ENCODE peak calls at places on chromosomes 1 and 21, in eight cellular contexts. P, G, K, Z, M, A, L and V are unnamed samples.

GRCh38 chr1:59079434-59080135 is 217.3 kb upstream of the FGGY start:
- DNase-seq in L (no peak), M (no peak), G (no peak), P (no peak), K (no peak), Z (no peak), A (no peak), V (no peak)

GRCh38 chr1:222310830-222311229 is 237.1 kb downstream of the HHIPL2 start:
- DNase-seq in L (no peak), A (no peak), Z (no peak), K (no peak), G (no peak), P (no peak), M (no peak), V (no peak)

GRCh38 chr1:230379462-230379861 is 46.7 kb downstream of the PGBD5 start:
- DNase-seq in A (no peak), M (no peak), L (no peak), Z (no peak), G (no peak), K (no peak), P (no peak), V (no peak)

GRCh38 chr1:233386336-233386735 is 58.8 kb downstream of the MAP3K21 start:
- DNase-seq in M (peak), A (no peak), P (no peak), Z (no peak), L (no peak), K (no peak), G (no peak), V (no peak)

GRCh38 chr1:234851450-234852438 is 241.8 kb upstream of the IRF2BP2 start:
- DNase-seq in G (no peak), A (no peak), P (no peak), M (peak), L (no peak), K (no peak), Z (no peak), V (peak)

GRCh38 chr21:27423073-27423472 is 456.2 kb upstream of the ADAMTS5 start:
- DNase-seq in Z (peak), G (no peak), P (no peak), M (peak), A (no peak), L (no peak), K (peak), V (peak)

GRCh38 chr1:241413386-241413785 is 56.4 kb upstream of the RGS7 start:
- DNase-seq in A (no peak), M (peak), L (no peak), Z (no peak), P (no peak), G (no peak), K (no peak), V (peak)

GRCh38 chr21:35227774-35228173 is 178.7 kb upstream of the RUNX1 start:
- DNase-seq in L (no peak), K (no peak), G (no peak), M (no peak), A (no peak), P (no peak), Z (no peak), V (no peak)

GRCh38 chr1:112263464-112263863 is 132.6 kb upstream of the CTTNBP2NL start:
- DNase-seq in G (no peak), M (peak), Z (no peak), L (peak), K (no peak), P (no peak), A (no peak), V (peak)